ENCODE peak calls at places on chromosomes 6 and 20, in nine cellular contexts. I, Y, J, O, U, R, Z, C and A are unnamed samples.

GRCh38 chr6:89492025-89492640 is 59.2 kb downstream of the ANKRD6 start:
- DNase-seq in J (peak), R (no peak), I (no peak), Z (no peak), O (no peak), C (no peak), U (no peak), Y (no peak), A (no peak)

GRCh38 chr20:49631074-49631716 is 63.3 kb upstream of the PTGIS start:
- DNase-seq in Z (no peak), O (peak), U (peak), C (no peak), I (no peak), R (no peak), Y (no peak), J (no peak), A (no peak)

GRCh38 chr20:39880890-39881289 is 808.1 kb downstream of the MAFB start:
- DNase-seq in J (no peak), C (no peak), O (no peak), Z (peak), Y (peak), R (no peak), U (peak), I (no peak), A (no peak)

GRCh38 chr6:4999586-4999985 is 4.3 kb downstream of the RPP40 start:
- DNase-seq in J (no peak), Y (no peak), I (no peak), U (no peak), R (no peak), C (no peak), O (no peak), Z (no peak), A (no peak)

GRCh38 chr6:24432611-24433010 is 29.9 kb downstream of the MRS2 start:
- DNase-seq in I (no peak), U (no peak), J (no peak), Z (no peak), C (no peak), R (no peak), Y (no peak), O (no peak), A (no peak)

GRCh38 chr6:149387787-149388512 is 12.1 kb upstream of the SUMO4 start:
- DNase-seq in Y (no peak), O (no peak), J (no peak), U (no peak), R (no peak), Z (peak), C (no peak), I (no peak), A (no peak)

GRCh38 chr6:41734666-41735426 is 562 bp downstream of the TFEB start:
- DNase-seq in J (peak), Z (peak), Y (no peak), C (peak), U (peak), R (peak), O (peak), I (peak), A (peak)

GRCh38 chr20:36119537-36119936 is 35.0 kb upstream of the EPB41L1 start:
- DNase-seq in R (no peak), U (no peak), Z (no peak), Y (no peak), I (no peak), J (no peak), O (no peak), C (no peak), A (no peak)

GRCh38 chr6:144899161-144899560 is 614.0 kb downstream of the UTRN start:
- DNase-seq in Y (no peak), R (no peak), J (no peak), O (no peak), C (no peak), Z (no peak), I (no peak), U (no peak), A (no peak)

GRCh38 chr6:101614774-101615173 is 221.3 kb downstream of the GRIK2 start:
- DNase-seq in O (no peak), C (no peak), Y (peak), U (no peak), R (no peak), J (no peak), I (no peak), Z (peak), A (no peak)

GRCh38 chr6:28408076-28408802 is 8.7 kb upstream of the ZSCAN12 start:
- DNase-seq in I (no peak), Z (peak), R (no peak), O (no peak), Y (peak), U (no peak), C (no peak), J (no peak), A (no peak)

GRCh38 chr20:13613917-13614316 is 24.8 kb downstream of the TASP1 start:
- DNase-seq in Y (no peak), J (no peak), C (no peak), U (no peak), O (no peak), I (no peak), Z (no peak), R (no peak), A (no peak)